ENCODE peak calls at places on chromosomes 11 and 22, in five cellular contexts. K, Y, Q, M and N are unnamed samples.

GRCh38 chr11:3947084-3947483 is 91.6 kb downstream of the STIM1 start:
- DNase-seq in K (no peak), Y (no peak), Q (no peak), M (peak), N (no peak)

GRCh38 chr11:78595431-78596130 is 20.9 kb upstream of the NARS2 start:
- DNase-seq in K (no peak), Y (no peak), Q (no peak), M (no peak), N (no peak)

GRCh38 chr22:43376765-43377485 is 33.8 kb upstream of the SCUBE1 start:
- DNase-seq in K (no peak), Y (no peak), Q (no peak), M (peak), N (no peak)

GRCh38 chr11:61027141-61027840 is 55.8 kb downstream of the CD6 start:
- DNase-seq in K (no peak), Y (no peak), Q (no peak), M (no peak), N (no peak)

GRCh38 chr11:27977031-27977430 is 130.9 kb downstream of the KIF18A start:
- DNase-seq in K (no peak), Y (no peak), Q (no peak), M (no peak), N (no peak)

GRCh38 chr11:105910095-105910715 is 111.8 kb downstream of the MSANTD4 start:
- DNase-seq in K (no peak), Y (no peak), Q (no peak), M (no peak), N (no peak)

GRCh38 chr11:46149342-46149741 is 28.1 kb upstream of the PHF21A start:
- DNase-seq in K (no peak), Y (no peak), Q (no peak), M (no peak), N (no peak)

GRCh38 chr11:22920939-22921565 is 60.8 kb upstream of the CCDC179 start:
- DNase-seq in K (no peak), Y (peak), Q (peak), M (no peak), N (peak)

GRCh38 chr11:96136623-96137313 is 206.2 kb downstream of the MAML2 start:
- DNase-seq in K (no peak), Y (no peak), Q (no peak), M (no peak), N (no peak)

GRCh38 chr11:111976614-111977140 is 39.5 kb downstream of the DIXDC1 start:
- DNase-seq in K (no peak), Y (no peak), Q (no peak), M (no peak), N (peak)

GRCh38 chr11:29538339-29539036 is 478.3 kb downstream of the KCNA4 start:
- DNase-seq in K (no peak), Y (no peak), Q (no peak), M (no peak), N (no peak)

GRCh38 chr22:18000441-18001039 is 23.8 kb downstream of the MICAL3 start:
- DNase-seq in K (no peak), Y (no peak), Q (peak), M (no peak), N (peak)

GRCh38 chr11:12906501-12906900 is 102.6 kb upstream of the RASSF10 start:
- DNase-seq in K (no peak), Y (no peak), Q (no peak), M (no peak), N (no peak)

GRCh38 chr11:62560566-62561103 is 13.1 kb downstream of the EEF1G start:
- DNase-seq in K (peak), Y (peak), Q (peak), M (no peak), N (peak)

GRCh38 chr11:70448983-70449567 is 50.7 kb downstream of the CTTN start:
- DNase-seq in K (peak), Y (no peak), Q (no peak), M (no peak), N (peak)

GRCh38 chr22:46054091-46054877 is 77.3 kb upstream of the WNT7B start:
- DNase-seq in K (no peak), Y (no peak), Q (peak), M (no peak), N (peak)

GRCh38 chr11:67045314-67045713 is 11.3 kb upstream of the RHOD start:
- DNase-seq in K (no peak), Y (no peak), Q (no peak), M (no peak), N (no peak)

GRCh38 chr11:104700609-104701008 is 197.7 kb downstream of the CASP12 start:
- DNase-seq in K (no peak), Y (no peak), Q (no peak), M (no peak), N (no peak)

GRCh38 chr11:37087650-37088572 is 489.9 kb upstream of the RAG2 start:
- DNase-seq in K (no peak), Y (no peak), Q (no peak), M (no peak), N (no peak)

GRCh38 chr11:113926273-113927183 is 21.9 kb downstream of the HTR3B start:
- DNase-seq in K (no peak), Y (no peak), Q (no peak), M (no peak), N (no peak)

GRCh38 chr11:103349595-103349994 is 240.4 kb downstream of the DYNC2H1 start:
- DNase-seq in K (no peak), Y (no peak), Q (no peak), M (no peak), N (no peak)

GRCh38 chr22:42913874-42914510 is 56.9 kb upstream of the ARFGAP3 start:
- DNase-seq in K (no peak), Y (peak), Q (no peak), M (no peak), N (no peak)

GRCh38 chr11:126477526-126478275 is 122.2 kb downstream of the ST3GAL4 start:
- DNase-seq in K (no peak), Y (no peak), Q (no peak), M (no peak), N (no peak)

GRCh38 chr11:134282121-134283045 is 6.2 kb downstream of the GLB1L3 start:
- DNase-seq in K (no peak), Y (no peak), Q (no peak), M (no peak), N (no peak)

GRCh38 chr11:108927791-108928545 is 263.1 kb downstream of the DDX10 start:
- DNase-seq in K (no peak), Y (no peak), Q (no peak), M (no peak), N (no peak)

GRCh38 chr22:21816472-21816786 is 51.0 kb downstream of the MAPK1 start:
- DNase-seq in K (no peak), Y (no peak), Q (no peak), M (no peak), N (no peak)

GRCh38 chr11:57597971-57598830 is 716 bp downstream of the SERPING1 start:
- DNase-seq in K (peak), Y (peak), Q (peak), M (no peak), N (peak)

GRCh38 chr22:24333301-24333700 is 62.7 kb downstream of the SPECC1L start:
- DNase-seq in K (no peak), Y (no peak), Q (no peak), M (no peak), N (no peak)

GRCh38 chr11:18046116-18046777 is at the start of gene TPH1:
- DNase-seq in K (peak), Y (no peak), Q (peak), M (no peak), N (no peak)

GRCh38 chr22:28771195-28771791 is 1.2 kb upstream of the CCDC117 start:
- DNase-seq in K (no peak), Y (peak), Q (no peak), M (no peak), N (no peak)

GRCh38 chr11:2445948-2446551 is 1.2 kb downstream of the KCNQ1 start:
- DNase-seq in K (no peak), Y (no peak), Q (peak), M (no peak), N (no peak)

GRCh38 chr11:121241300-121242176 is 51.0 kb upstream of the SC5D start:
- DNase-seq in K (no peak), Y (no peak), Q (peak), M (no peak), N (no peak)

GRCh38 chr11:68615657-68616056 is 68.7 kb upstream of the GAL start:
- DNase-seq in K (no peak), Y (no peak), Q (no peak), M (no peak), N (no peak)

GRCh38 chr11:68609761-68610160 is 74.6 kb upstream of the GAL start:
- DNase-seq in K (no peak), Y (no peak), Q (no peak), M (no peak), N (no peak)

GRCh38 chr11:68610452-68611116 is 73.8 kb upstream of the GAL start:
- DNase-seq in K (peak), Y (no peak), Q (peak), M (no peak), N (no peak)
- TF ChIP-seq FOXM1 in K (no peak), Y (no peak), Q (no peak), M (no peak), N (no peak)

GRCh38 chr11:43547900-43548381 is 132.6 kb upstream of the HSD17B12 start:
- DNase-seq in K (peak), Y (no peak), Q (peak), M (no peak), N (peak)
- TF ChIP-seq FOXM1 in K (no peak), Y (no peak), Q (no peak), M (no peak), N (no peak)

GRCh38 chr11:107916671-107917241 is 11.5 kb upstream of the RAB39A start:
- DNase-seq in K (peak), Y (peak), Q (no peak), M (no peak), N (peak)
- TF ChIP-seq FOXM1 in K (no peak), Y (no peak), Q (no peak), M (no peak), N (no peak)

DNA sequence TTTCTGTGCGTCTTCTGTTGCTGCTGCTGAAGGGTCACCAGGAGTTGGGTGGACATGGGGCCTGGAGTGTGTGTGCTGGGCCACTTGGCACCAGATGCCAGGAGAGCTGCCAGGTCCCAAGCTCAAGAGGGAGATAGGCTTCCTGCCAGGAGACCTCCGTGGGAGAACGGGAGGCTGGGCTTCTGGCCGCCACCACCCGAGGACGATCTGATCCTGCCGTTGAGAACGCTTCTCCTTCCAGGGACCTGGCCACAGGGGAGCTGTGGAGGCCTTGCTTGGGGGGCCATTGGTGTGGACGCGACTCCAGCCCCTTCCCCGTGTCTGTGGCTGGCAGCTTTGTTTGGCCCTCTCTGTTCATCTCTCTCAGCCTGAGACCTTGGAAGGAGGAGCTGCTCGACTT is 2.4 kb downstream of the BRSK2 start:
- DNase-seq in K (no peak), Y (no peak), Q (peak), M (no peak), N (no peak)
- TF ChIP-seq FOXM1 in K (no peak), Y (no peak), Q (no peak), M (no peak), N (no peak)

GRCh38 chr11:33391893-33392251 is 134.7 kb downstream of the HIPK3 start:
- DNase-seq in K (no peak), Y (no peak), Q (peak), M (no peak), N (no peak)
- TF ChIP-seq FOXM1 in K (no peak), Y (no peak), Q (no peak), M (no peak), N (no peak)

DNA sequence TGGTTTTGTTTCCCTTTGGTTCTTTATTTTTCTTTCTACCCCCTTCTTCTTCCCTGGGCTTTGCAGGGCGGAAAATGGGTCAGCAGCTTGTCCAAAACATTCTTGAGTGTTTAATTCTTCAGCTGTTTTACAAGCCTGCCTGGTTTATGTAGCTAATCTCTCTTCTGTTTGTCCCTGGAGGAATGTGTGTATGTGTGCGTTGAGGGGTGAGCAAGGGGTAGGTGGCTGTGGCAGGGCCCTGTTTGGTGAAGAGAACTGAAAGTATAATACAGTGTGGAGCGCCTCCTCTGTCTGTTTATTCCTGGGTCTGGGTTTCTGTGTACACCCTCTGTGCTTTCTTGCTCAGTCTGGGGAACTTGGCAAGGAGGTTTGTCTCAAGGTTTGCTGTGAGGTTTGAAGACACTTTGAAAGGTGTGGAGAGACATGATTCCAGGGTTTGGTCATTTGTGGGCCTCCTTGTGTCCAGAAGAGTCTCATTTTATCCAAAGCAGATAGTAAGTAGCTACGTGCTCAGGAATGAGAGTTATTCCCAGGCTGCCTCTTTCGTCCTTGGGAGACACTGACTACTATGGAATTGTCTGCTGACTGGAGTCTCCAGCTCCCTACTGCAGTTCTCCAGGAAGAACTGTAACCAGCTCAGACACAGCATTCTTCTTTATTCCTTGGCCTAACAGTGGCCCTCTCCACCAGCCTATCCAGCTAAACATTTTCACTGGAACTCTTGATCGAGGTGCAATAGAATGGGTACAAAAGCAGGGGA is 175.6 kb downstream of the ADAMTS15 start:
- DNase-seq in K (no peak), Y (no peak), Q (no peak), M (no peak), N (no peak)
- TF ChIP-seq FOXM1 in K (no peak), Y (no peak), Q (no peak), M (no peak), N (no peak)

GRCh38 chr11:115627071-115627470 is 122.9 kb upstream of the CADM1 start:
- DNase-seq in K (no peak), Y (no peak), Q (no peak), M (no peak), N (no peak)

GRCh38 chr11:115624065-115624464 is 119.8 kb upstream of the CADM1 start:
- DNase-seq in K (no peak), Y (no peak), Q (no peak), M (no peak), N (no peak)

GRCh38 chr11:115629456-115630015 is 125.3 kb upstream of the CADM1 start:
- DNase-seq in K (no peak), Y (no peak), Q (peak), M (no peak), N (no peak)

GRCh38 chr11:115627666-115628460 is 123.6 kb upstream of the CADM1 start:
- DNase-seq in K (no peak), Y (no peak), Q (no peak), M (no peak), N (no peak)

GRCh38 chr11:115626414-115626813 is 122.2 kb upstream of the CADM1 start:
- DNase-seq in K (no peak), Y (no peak), Q (no peak), M (no peak), N (no peak)
- TF ChIP-seq FOXM1 in K (no peak), Y (no peak), Q (no peak), M (no peak), N (no peak)